ENCODE peak calls at places on chromosome 14, in six cellular contexts. O is IMR-90, M is mesendoderm, U is H1, T is H9, F is mesenchymal stem cell. P is an unnamed sample.

GRCh38 chr14:57732886-57733285 is 133.0 kb downstream of the SLC35F4 start:
- DNase-seq in O (no peak), M (no peak), U (no peak), T (no peak), F (no peak), P (no peak)

GRCh38 chr14:66401447-66402095 is 84.6 kb upstream of the CCDC196 start:
- DNase-seq in O (no peak), M (no peak), U (no peak), T (no peak), F (no peak), P (no peak)

GRCh38 chr14:33930464-33930863 is 20.4 kb downstream of the EGLN3 start:
- DNase-seq in O (no peak), M (no peak), U (no peak), T (no peak), F (no peak), P (no peak)

GRCh38 chr14:56501909-56502530 is 77.6 kb upstream of the TMEM260 start:
- DNase-seq in O (no peak), M (peak; percentile 46), U (no peak), T (peak; percentile 45), F (no peak), P (no peak)

GRCh38 chr14:87312138-87312537 is 680.8 kb downstream of the GALC start:
- DNase-seq in O (no peak), M (peak; percentile 18), U (no peak), T (no peak), F (no peak), P (no peak)

GRCh38 chr14:105867961-105868599 is 341.7 kb downstream of the TMEM121 start:
- DNase-seq in O (no peak), M (no peak), U (no peak), T (no peak), F (no peak), P (no peak)

GRCh38 chr14:106841701-106842100 is 1315.3 kb downstream of the TMEM121 start:
- DNase-seq in O (no peak), M (no peak), U (no peak), T (no peak), F (no peak), P (no peak)

GRCh38 chr14:80663541-80663940 is 278.0 kb downstream of the CEP128 start:
- DNase-seq in O (no peak), M (no peak), U (no peak), T (no peak), F (no peak), P (no peak)

GRCh38 chr14:70731447-70732239 is 77.7 kb downstream of the MAP3K9 start:
- DNase-seq in O (no peak), M (no peak), U (no peak), T (no peak), F (no peak), P (no peak)

GRCh38 chr14:76603713-76604112 is 157.6 kb upstream of the VASH1 start:
- DNase-seq in O (no peak), M (no peak), U (no peak), T (no peak), F (no peak), P (no peak)

GRCh38 chr14:43471595-43471994 is 1035.5 kb downstream of the FSCB start:
- DNase-seq in O (no peak), M (peak; percentile 7), U (no peak), T (no peak), F (no peak), P (no peak)

GRCh38 chr14:62654641-62655040 is 390.6 kb downstream of the KCNH5 start:
- DNase-seq in O (peak; percentile 64), M (no peak), U (no peak), T (no peak), F (peak; percentile 35), P (no peak)

GRCh38 chr14:61876362-61877049 is 114.3 kb downstream of the SNAPC1 start:
- DNase-seq in O (no peak), M (no peak), U (no peak), T (no peak), F (no peak), P (no peak)

DNA sequence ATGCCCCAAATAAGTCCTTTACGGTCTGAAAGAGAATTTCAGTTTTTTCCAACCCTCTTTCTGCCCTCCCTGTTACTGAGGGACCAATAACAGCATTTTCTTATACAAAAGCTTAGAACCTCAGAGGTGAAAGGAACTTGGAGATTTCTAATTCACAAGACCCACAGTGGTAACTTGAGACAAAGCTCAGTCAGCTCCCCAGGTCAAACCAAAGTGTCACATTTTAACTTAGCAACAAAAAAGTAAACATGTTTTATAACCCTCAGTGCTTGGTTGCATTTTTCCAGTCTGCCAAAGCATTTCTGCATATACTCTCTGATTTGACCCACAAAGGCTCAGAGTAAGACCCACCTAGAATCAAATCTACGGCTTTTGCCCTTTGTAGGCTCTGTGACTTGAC is 415.2 kb downstream of the VRK1 start:
- DNase-seq in O (no peak), M (no peak), U (no peak), T (no peak), F (no peak), P (no peak)
- H2BK15ac ChIP-seq in O (no peak overlapping the region), M (no peak overlapping the region), U (no peak overlapping the region), T (no peak overlapping the region), F (no peak overlapping the region), P (no peak overlapping the region)

GRCh38 chr14:50678163-50678562 is 10.1 kb upstream of the SAV1 start:
- DNase-seq in O (no peak), M (peak; percentile 63), U (no peak), T (no peak), F (no peak), P (no peak)
- H2BK15ac ChIP-seq in O (peak overlapping the region; percentile 89), M (no peak overlapping the region), U (no peak overlapping the region), T (no peak overlapping the region), F (peak overlapping the region; percentile 95), P (no peak overlapping the region)

GRCh38 chr14:101772770-101773169 is 11.3 kb downstream of the PPP2R5C start:
- DNase-seq in O (no peak), M (no peak), U (no peak), T (no peak), F (no peak), P (no peak)
- H2BK15ac ChIP-seq in O (no peak overlapping the region), M (no peak overlapping the region), U (no peak overlapping the region), T (no peak overlapping the region), F (no peak overlapping the region), P (no peak overlapping the region)

GRCh38 chr14:63659726-63660125 is 18.1 kb upstream of the WDR89 start:
- DNase-seq in O (peak; percentile 10), M (no peak), U (no peak), T (no peak), F (no peak), P (no peak)

GRCh38 chr14:63666326-63666725 is 24.7 kb upstream of the WDR89 start:
- DNase-seq in O (no peak), M (no peak), U (no peak), T (no peak), F (no peak), P (no peak)

GRCh38 chr14:63664143-63664460 is 22.4 kb upstream of the WDR89 start:
- DNase-seq in O (no peak), M (no peak), U (no peak), T (no peak), F (no peak), P (no peak)

GRCh38 chr14:63662776-63663175 is 21.1 kb upstream of the WDR89 start:
- DNase-seq in O (no peak), M (no peak), U (no peak), T (no peak), F (no peak), P (no peak)

GRCh38 chr14:63663428-63664142 is 21.9 kb upstream of the WDR89 start:
- DNase-seq in O (no peak), M (peak; percentile 31), U (no peak), T (no peak), F (no peak), P (no peak)
- H2BK15ac ChIP-seq in O (no peak overlapping the region), M (no peak overlapping the region), U (no peak overlapping the region), T (no peak overlapping the region), F (no peak overlapping the region), P (no peak overlapping the region)

GRCh38 chr14:96481731-96482314 is 20.4 kb upstream of the PAPOLA start:
- DNase-seq in O (no peak), M (no peak), U (no peak), T (no peak), F (no peak), P (no peak)
- H2BK15ac ChIP-seq in O (no peak overlapping the region), M (no peak overlapping the region), U (no peak overlapping the region), T (no peak overlapping the region), F (no peak overlapping the region), P (no peak overlapping the region)

GRCh38 chr14:71905031-71905430 is 27.2 kb upstream of the RGS6 start:
- DNase-seq in O (no peak), M (no peak), U (no peak), T (no peak), F (no peak), P (no peak)

GRCh38 chr14:71908141-71908540 is 24.1 kb upstream of the RGS6 start:
- DNase-seq in O (no peak), M (peak; percentile 14), U (no peak), T (no peak), F (no peak), P (no peak)

GRCh38 chr14:71905860-71906259 is 26.4 kb upstream of the RGS6 start:
- DNase-seq in O (no peak), M (no peak), U (no peak), T (no peak), F (no peak), P (no peak)
- H2BK15ac ChIP-seq in O (no peak overlapping the region), M (no peak overlapping the region), U (no peak overlapping the region), T (no peak overlapping the region), F (no peak overlapping the region), P (no peak overlapping the region)

GRCh38 chr14:67495827-67496226 is 7.3 kb upstream of the TMEM229B start:
- DNase-seq in O (no peak), M (no peak), U (no peak), T (no peak), F (no peak), P (no peak)
- H2BK15ac ChIP-seq in O (no peak overlapping the region), M (no peak overlapping the region), U (no peak overlapping the region), T (no peak overlapping the region), F (no peak overlapping the region), P (no peak overlapping the region)